ENCODE peak calls at places on chromosomes 11 and 22, in five cellular contexts. I is Caki2; F is body of pancreas; Y is stimulated activated CD8-positive, alpha-beta memory T cell treated with anti-CD3 and anti-CD28 coated beads, Interleukin-4, amount 100 ng/mL, for 48 hours; N is AML-193. J is an unnamed sample.

GRCh38 chr22:36366291-36366708 is 21.5 kb downstream of the MYH9 start:
- DNase-seq in I (no peak), F (no peak), Y (no peak), N (no peak), J (no peak)

GRCh38 chr11:64036081-64037026 is 623 bp downstream of the FLRT1 start:
- DNase-seq in I (no peak), F (peak; percentile 33), Y (peak; percentile 32), N (no peak), J (no peak)

GRCh38 chr22:27637604-27638003 is 164.0 kb downstream of the MN1 start:
- DNase-seq in I (no peak), F (no peak), Y (no peak), N (no peak), J (no peak)

GRCh38 chr11:118621071-118621815 is 13.8 kb downstream of the PHLDB1 start:
- DNase-seq in I (peak; percentile 88), F (peak; percentile 76), Y (peak; percentile 61), N (no peak), J (peak; percentile 3)

GRCh38 chr11:72750556-72751292 is 1.5 kb downstream of the ARAP1 start:
- DNase-seq in I (no peak), F (no peak), Y (no peak), N (no peak), J (no peak)

GRCh38 chr11:110778351-110778750 is 66.1 kb upstream of the ARHGAP20 start:
- DNase-seq in I (no peak), F (no peak), Y (no peak), N (no peak), J (no peak)

GRCh38 chr11:119361056-119361787 is 14.7 kb upstream of the MFRP start:
- DNase-seq in I (peak; percentile 81), F (peak; percentile 81), Y (peak; percentile 74), N (no peak), J (peak; percentile 40)

GRCh38 chr11:120241277-120241676 is 1.3 kb downstream of the POU2F3 start:
- DNase-seq in I (no peak), F (no peak), Y (no peak), N (no peak), J (no peak)

GRCh38 chr22:32801436-32802290 is at the start of gene TIMP3:
- DNase-seq in I (no peak), F (peak; percentile 70), Y (peak; percentile 30), N (no peak), J (no peak)

GRCh38 chr11:1796297-1797011 is 32.7 kb upstream of the CTSD start:
- DNase-seq in I (no peak), F (no peak), Y (no peak), N (no peak), J (no peak)

GRCh38 chr11:59365621-59366020 is 6.9 kb downstream of the OR5AN1 start:
- DNase-seq in I (no peak), F (no peak), Y (no peak), N (no peak), J (no peak)

GRCh38 chr11:132093861-132094260 is 723.4 kb downstream of the NTM start:
- DNase-seq in I (no peak), F (no peak), Y (no peak), N (no peak), J (no peak)

GRCh38 chr11:118194835-118195627 is 18.6 kb upstream of the SCN2B start:
- DNase-seq in I (peak; percentile 79), F (peak; percentile 97), Y (no peak), N (no peak), J (no peak)

GRCh38 chr22:47370448-47371262 is 608.2 kb downstream of the TBC1D22A start:
- DNase-seq in I (no peak), F (no peak), Y (peak; percentile 11), N (no peak), J (no peak)

GRCh38 chr11:65952052-65952521 is 6.8 kb downstream of the TSGA10IP start:
- DNase-seq in I (no peak), F (no peak), Y (no peak), N (no peak), J (no peak)

GRCh38 chr11:75011357-75011756 is 22.6 kb downstream of the NEU3 start:
- DNase-seq in I (no peak), F (no peak), Y (no peak), N (no peak), J (no peak)

GRCh38 chr11:10388096-10388495 is 67.0 kb upstream of the AMPD3 start:
- DNase-seq in I (no peak), F (no peak), Y (no peak), N (no peak), J (no peak)

GRCh38 chr11:57276857-57277505 is 39.9 kb upstream of the APLNR start:
- DNase-seq in I (no peak), F (no peak), Y (no peak), N (peak; percentile 32), J (no peak)

GRCh38 chr11:70158201-70158600 is 44.9 kb upstream of the FADD start:
- DNase-seq in I (peak; percentile 16), F (peak; percentile 10), Y (no peak), N (no peak), J (no peak)

GRCh38 chr22:45678961-45679912 is 7.6 kb downstream of the ATXN10 start:
- DNase-seq in I (peak; percentile 64), F (no peak), Y (no peak), N (no peak), J (no peak)

GRCh38 chr11:130429983-130430382 is 1.6 kb upstream of the ADAMTS8 start:
- DNase-seq in I (no peak), F (no peak), Y (no peak), N (no peak), J (no peak)

GRCh38 chr22:20046730-20047129 is 25.8 kb downstream of the TANGO2 start:
- DNase-seq in I (no peak), F (no peak), Y (no peak), N (no peak), J (no peak)

GRCh38 chr11:73551697-73552096 is 46.2 kb downstream of the FAM168A start:
- DNase-seq in I (no peak), F (no peak), Y (no peak), N (no peak), J (no peak)

GRCh38 chr11:96090711-96091110 is 166.8 kb upstream of the MTMR2 start:
- DNase-seq in I (no peak), F (no peak), Y (no peak), N (no peak), J (no peak)

GRCh38 chr11:130774703-130775102 is 141.6 kb downstream of the SNX19 start:
- DNase-seq in I (no peak), F (no peak), Y (no peak), N (no peak), J (no peak)

GRCh38 chr11:93330446-93330984 is at the start of gene DEUP1:
- DNase-seq in I (no peak), F (peak; percentile 86), Y (peak; percentile 27), N (no peak), J (no peak)